ENCODE peak calls at places on chromosomes 11 and 22, in six cellular contexts. Q is activated T-helper 1 cell treated with Interleukin-2 at 50 U/mL for 16 hours, O is astrocyte, V is stromal cell of bone marrow, H is cardiac fibroblast, J is H9. A is an unnamed sample.

GRCh38 chr11:128598755-128599154 is 11.4 kb upstream of the ETS1 start:
- DNase-seq in J (no peak), O (no peak), Q (no peak), H (no peak), V (no peak), A (no peak)

GRCh38 chr22:44091021-44091721 is 67.1 kb downstream of the PARVB start:
- DNase-seq in V (no peak), O (no peak), J (no peak), Q (no peak), H (peak), A (no peak)

GRCh38 chr11:95734009-95734572 is 55.5 kb downstream of the FAM76B start:
- DNase-seq in V (no peak), Q (no peak), J (no peak), O (no peak), H (no peak), A (no peak)

GRCh38 chr11:95095858-95096587 is 6.4 kb downstream of the ENDOD1 start:
- DNase-seq in J (no peak), Q (no peak), H (peak), O (peak), V (no peak), A (no peak)

GRCh38 chr11:61546663-61547062 is 34.2 kb downstream of the SYT7 start:
- DNase-seq in V (no peak), H (no peak), J (no peak), O (no peak), Q (no peak), A (no peak)

GRCh38 chr22:19632671-19633148 is 81.6 kb upstream of the SEPTIN5 start:
- DNase-seq in O (no peak), J (peak), V (no peak), Q (no peak), H (peak), A (no peak)

GRCh38 chr11:64025205-64025604 is 10.5 kb upstream of the FLRT1 start:
- DNase-seq in J (peak), O (no peak), Q (no peak), H (no peak), V (no peak), A (no peak)

GRCh38 chr22:38139901-38140300 is 29.4 kb upstream of the BAIAP2L2 start:
- DNase-seq in Q (no peak), O (no peak), H (no peak), J (no peak), V (no peak), A (no peak)

GRCh38 chr22:40325315-40325714 is 21.0 kb upstream of the ADSL start:
- DNase-seq in J (no peak), Q (peak), H (no peak), V (no peak), O (no peak), A (no peak)

GRCh38 chr11:59273008-59273841 is 60.5 kb upstream of the MPEG1 start:
- DNase-seq in H (no peak), Q (no peak), O (no peak), V (no peak), J (no peak), A (peak)

GRCh38 chr22:41696714-41697113 is 2.6 kb upstream of the MEI1 start:
- DNase-seq in V (no peak), J (no peak), Q (no peak), O (no peak), H (no peak), A (no peak)